ENCODE peak calls at places on chromosomes 11 and 22, in six cellular contexts. M, E, Q, A, K and U are unnamed samples.

GRCh38 chr22:42714308-42714707 is 6.4 kb downstream of the A4GALT start:
- DNase-seq in M (no peak), E (no peak), Q (no peak), A (no peak), K (no peak), U (no peak)

GRCh38 chr11:71244116-71244815 is 8.1 kb downstream of the SHANK2 start:
- DNase-seq in M (no peak), E (no peak), Q (no peak), A (peak), K (no peak), U (peak)

GRCh38 chr11:122711831-122712378 is 56.4 kb downstream of the UBASH3B start:
- DNase-seq in M (no peak), E (peak), Q (no peak), A (no peak), K (no peak), U (no peak)

GRCh38 chr11:68335693-68336092 is 23.3 kb downstream of the LRP5 start:
- DNase-seq in M (no peak), E (no peak), Q (no peak), A (no peak), K (no peak), U (no peak)

GRCh38 chr11:19820100-19820499 is 107.5 kb downstream of the NAV2 start:
- DNase-seq in M (no peak), E (no peak), Q (no peak), A (peak), K (no peak), U (no peak)

GRCh38 chr11:20158597-20159257 is 1.5 kb downstream of the DBX1 start:
- DNase-seq in M (no peak), E (peak), Q (peak), A (peak), K (peak), U (peak)

GRCh38 chr11:88193278-88193677 is 18.0 kb upstream of the RAB38 start:
- DNase-seq in M (no peak), E (peak), Q (no peak), A (no peak), K (no peak), U (no peak)

GRCh38 chr11:117175781-117176180 is 2.8 kb upstream of the SIDT2 start:
- DNase-seq in M (no peak), E (no peak), Q (no peak), A (no peak), K (no peak), U (no peak)

GRCh38 chr11:133162228-133162627 is 370.1 kb downstream of the OPCML start:
- DNase-seq in M (no peak), E (no peak), Q (no peak), A (no peak), K (no peak), U (no peak)

GRCh38 chr11:65043881-65044501 is 3.0 kb downstream of the SAC3D1 start:
- DNase-seq in M (no peak), E (no peak), Q (no peak), A (no peak), K (no peak), U (peak)